ENCODE peak calls at places on chromosomes 16 and 17, in four cellular contexts. One of them, this sample, is unnamed.
A peak's percentile ranks its signal among the peaks of the same experiment; 100 is the strongest.

GRCh38 chr17:67293251-67294203 is 48.5 kb upstream of the HELZ start:
- DNase-seq in CD4-positive, CD25-positive, alpha-beta regulatory T cell: peak; percentile 79
- DNase-seq in C1 segment of cervical spinal cord: peak; percentile 1
- DNase-seq in HCEC 1CT: peak; percentile 61
- DNase-seq in this sample: no peak

GRCh38 chr17:64682261-64683181 is 20.4 kb upstream of the SMURF2 start:
- DNase-seq in CD4-positive, CD25-positive, alpha-beta regulatory T cell: no peak
- DNase-seq in C1 segment of cervical spinal cord: no peak
- DNase-seq in HCEC 1CT: peak; percentile 90
- DNase-seq in this sample: no peak

GRCh38 chr16:29009050-29009837 is 24.4 kb downstream of the LAT start:
- DNase-seq in CD4-positive, CD25-positive, alpha-beta regulatory T cell: peak; percentile 72
- DNase-seq in C1 segment of cervical spinal cord: no peak
- DNase-seq in HCEC 1CT: no peak
- DNase-seq in this sample: no peak

GRCh38 chr17:73697872-73698271 is 53.6 kb upstream of the SDK2 start:
- DNase-seq in CD4-positive, CD25-positive, alpha-beta regulatory T cell: no peak
- DNase-seq in C1 segment of cervical spinal cord: no peak
- DNase-seq in HCEC 1CT: no peak
- DNase-seq in this sample: no peak

GRCh38 chr16:69100046-69100765 is 5.2 kb upstream of the HAS3 start:
- DNase-seq in CD4-positive, CD25-positive, alpha-beta regulatory T cell: no peak
- DNase-seq in C1 segment of cervical spinal cord: no peak
- DNase-seq in HCEC 1CT: no peak
- DNase-seq in this sample: no peak

GRCh38 chr16:85515830-85516397 is 97.2 kb upstream of the GSE1 start:
- DNase-seq in CD4-positive, CD25-positive, alpha-beta regulatory T cell: no peak
- DNase-seq in C1 segment of cervical spinal cord: no peak
- DNase-seq in HCEC 1CT: no peak
- DNase-seq in this sample: no peak

GRCh38 chr17:82524540-82524939 is 5.0 kb downstream of the FOXK2 start:
- DNase-seq in CD4-positive, CD25-positive, alpha-beta regulatory T cell: no peak
- DNase-seq in C1 segment of cervical spinal cord: no peak
- DNase-seq in HCEC 1CT: no peak
- DNase-seq in this sample: no peak

GRCh38 chr16:83510906-83511305 is 296.9 kb upstream of the HSBP1 start:
- DNase-seq in CD4-positive, CD25-positive, alpha-beta regulatory T cell: no peak
- DNase-seq in C1 segment of cervical spinal cord: no peak
- DNase-seq in HCEC 1CT: no peak
- DNase-seq in this sample: no peak

GRCh38 chr17:27569884-27570577 is 61.0 kb upstream of the LGALS9 start:
- DNase-seq in CD4-positive, CD25-positive, alpha-beta regulatory T cell: no peak
- DNase-seq in C1 segment of cervical spinal cord: no peak
- DNase-seq in HCEC 1CT: no peak
- DNase-seq in this sample: no peak

GRCh38 chr17:29972277-29972676 is 30.8 kb downstream of the EFCAB5 start:
- DNase-seq in CD4-positive, CD25-positive, alpha-beta regulatory T cell: no peak
- DNase-seq in C1 segment of cervical spinal cord: no peak
- DNase-seq in HCEC 1CT: no peak
- DNase-seq in this sample: no peak

GRCh38 chr17:58641937-58642336 is 49.9 kb downstream of the TEX14 start:
- DNase-seq in CD4-positive, CD25-positive, alpha-beta regulatory T cell: no peak
- DNase-seq in C1 segment of cervical spinal cord: no peak
- DNase-seq in HCEC 1CT: peak; percentile 6
- DNase-seq in this sample: no peak

GRCh38 chr16:3643095-3643730 is 11.3 kb upstream of the DNASE1 start:
- DNase-seq in CD4-positive, CD25-positive, alpha-beta regulatory T cell: no peak
- DNase-seq in C1 segment of cervical spinal cord: no peak
- DNase-seq in HCEC 1CT: no peak
- DNase-seq in this sample: no peak

GRCh38 chr16:30066882-30067583 is 1.5 kb downstream of the ALDOA start:
- DNase-seq in CD4-positive, CD25-positive, alpha-beta regulatory T cell: no peak
- DNase-seq in C1 segment of cervical spinal cord: no peak
- DNase-seq in HCEC 1CT: no peak
- DNase-seq in this sample: no peak

This sample was measured in BJ.